ENCODE peak calls at places on chromosomes 7 and 10, in seven cellular contexts. R is CD8-positive, alpha-beta memory T cell; H is heart left ventricle; M is brain microvascular endothelial cell; E is H7; C is mesendoderm; V is sigmoid colon. S is an unnamed sample.

GRCh38 chr10:114584419-114584818 is 73.7 kb downstream of the ABLIM1 start:
- DNase-seq in C (no peak), E (no peak), M (peak), R (no peak), H (no peak), V (no peak), S (no peak)

GRCh38 chr7:149871576-149871975 is 2.2 kb upstream of the ATP6V0E2 start:
- DNase-seq in M (no peak), R (no peak), H (no peak), E (no peak), V (no peak), C (no peak), S (no peak)

GRCh38 chr7:100119701-100120517 is 475 bp downstream of the CNPY4 start:
- DNase-seq in H (peak), M (peak), E (peak), C (peak), R (peak), V (peak), S (peak)

GRCh38 chr7:831596-832291 is 532 bp upstream of the SUN1 start:
- DNase-seq in M (peak), C (peak), R (peak), H (no peak), V (no peak), E (no peak), S (peak)

GRCh38 chr7:12637819-12638592 is 49.4 kb upstream of the ARL4A start:
- DNase-seq in V (no peak), R (no peak), H (no peak), E (no peak), C (no peak), M (no peak), S (no peak)

GRCh38 chr10:85491652-85492051 is 874.9 kb downstream of the GRID1 start:
- DNase-seq in R (no peak), M (no peak), C (no peak), E (no peak), H (no peak), V (no peak), S (no peak)

GRCh38 chr7:33719059-33719581 is 186.2 kb upstream of the BMPER start:
- DNase-seq in E (no peak), C (no peak), R (no peak), V (no peak), M (no peak), H (peak), S (peak)

GRCh38 chr7:142646274-142646895 is 102.9 kb upstream of the PRSS1 start:
- DNase-seq in H (no peak), C (no peak), R (no peak), V (no peak), E (no peak), M (no peak), S (no peak)

GRCh38 chr7:81014266-81014665 is 95.4 kb upstream of the SEMA3C start:
- DNase-seq in H (no peak), E (no peak), M (no peak), R (no peak), C (no peak), V (no peak), S (no peak)

GRCh38 chr7:17774248-17774647 is 166.0 kb downstream of the SNX13 start:
- DNase-seq in R (no peak), V (no peak), M (peak), E (no peak), C (no peak), H (no peak), S (peak)

GRCh38 chr10:22624289-22624738 is 90.1 kb downstream of the PIP4K2A start:
- DNase-seq in R (no peak), V (no peak), E (no peak), H (no peak), M (peak), C (peak), S (peak)

GRCh38 chr7:150351587-150352194 is 10.3 kb upstream of the RARRES2 start:
- DNase-seq in H (no peak), C (no peak), V (peak), R (no peak), M (no peak), E (peak), S (no peak)

GRCh38 chr7:140696679-140697446 is at the start of gene NDUFB2:
- DNase-seq in H (peak), C (peak), E (peak), R (peak), M (peak), V (peak), S (peak)

GRCh38 chr7:47264021-47264651 is 317.8 kb downstream of the TNS3 start:
- DNase-seq in M (no peak), V (no peak), R (no peak), H (no peak), C (no peak), E (no peak), S (no peak)

GRCh38 chr10:7410306-7410799 is 481 bp downstream of the SFMBT2 start:
- DNase-seq in C (peak), R (peak), E (peak), M (no peak), H (peak), V (no peak), S (no peak)

GRCh38 chr7:33614357-33615132 is 290.8 kb upstream of the BMPER start:
- DNase-seq in C (no peak), E (no peak), R (no peak), H (no peak), V (no peak), M (no peak), S (no peak)

GRCh38 chr10:77603529-77603927 is 34.1 kb downstream of the KCNMA1 start:
- DNase-seq in M (no peak), E (no peak), C (peak), H (no peak), R (no peak), V (peak), S (no peak)

GRCh38 chr10:1410469-1411395 is 326.6 kb downstream of the ADARB2 start:
- DNase-seq in E (peak), V (no peak), H (no peak), M (no peak), C (no peak), R (no peak), S (no peak)

GRCh38 chr10:96371356-96371755 is 12.6 kb upstream of the OPALIN start:
- DNase-seq in V (no peak), C (no peak), M (no peak), R (no peak), H (no peak), E (peak), S (no peak)

GRCh38 chr10:96369890-96370574 is 11.2 kb upstream of the OPALIN start:
- DNase-seq in R (no peak), H (no peak), M (no peak), V (no peak), E (no peak), C (no peak), S (no peak)

GRCh38 chr10:96367470-96367869 is 8.7 kb upstream of the OPALIN start:
- DNase-seq in E (no peak), M (no peak), C (no peak), H (no peak), R (no peak), V (no peak), S (no peak)

GRCh38 chr10:96370575-96371157 is 11.9 kb upstream of the OPALIN start:
- DNase-seq in M (peak), V (no peak), H (no peak), C (peak), R (peak), E (peak), S (no peak)

DNA sequence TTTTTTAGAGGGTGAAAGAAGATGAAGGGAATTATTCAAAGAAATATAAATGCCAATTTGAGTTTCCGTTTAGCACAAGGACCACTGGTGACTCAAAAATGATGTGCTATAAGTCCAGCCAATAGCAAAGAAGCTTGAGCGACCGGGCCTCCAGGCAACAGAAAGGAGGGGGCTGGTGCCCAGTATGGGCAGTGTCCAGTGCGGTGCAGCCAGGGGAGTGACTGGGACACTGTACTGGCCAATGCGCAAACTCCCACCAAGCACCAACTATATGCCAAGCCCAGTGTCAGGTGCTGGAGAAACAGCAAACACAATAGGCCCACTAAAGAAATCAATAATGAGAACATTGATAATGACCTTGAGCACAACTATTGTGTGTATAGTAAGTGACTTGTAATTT is 10.2 kb upstream of the OPALIN start:
- DNase-seq in R (no peak), M (no peak), V (no peak), H (no peak), E (no peak), C (no peak), S (no peak)
- H3K4me3 ChIP-seq in R (no peak), M (no peak), V (no peak), H (no peak), E (no peak), C (no peak), S (no peak)

DNA sequence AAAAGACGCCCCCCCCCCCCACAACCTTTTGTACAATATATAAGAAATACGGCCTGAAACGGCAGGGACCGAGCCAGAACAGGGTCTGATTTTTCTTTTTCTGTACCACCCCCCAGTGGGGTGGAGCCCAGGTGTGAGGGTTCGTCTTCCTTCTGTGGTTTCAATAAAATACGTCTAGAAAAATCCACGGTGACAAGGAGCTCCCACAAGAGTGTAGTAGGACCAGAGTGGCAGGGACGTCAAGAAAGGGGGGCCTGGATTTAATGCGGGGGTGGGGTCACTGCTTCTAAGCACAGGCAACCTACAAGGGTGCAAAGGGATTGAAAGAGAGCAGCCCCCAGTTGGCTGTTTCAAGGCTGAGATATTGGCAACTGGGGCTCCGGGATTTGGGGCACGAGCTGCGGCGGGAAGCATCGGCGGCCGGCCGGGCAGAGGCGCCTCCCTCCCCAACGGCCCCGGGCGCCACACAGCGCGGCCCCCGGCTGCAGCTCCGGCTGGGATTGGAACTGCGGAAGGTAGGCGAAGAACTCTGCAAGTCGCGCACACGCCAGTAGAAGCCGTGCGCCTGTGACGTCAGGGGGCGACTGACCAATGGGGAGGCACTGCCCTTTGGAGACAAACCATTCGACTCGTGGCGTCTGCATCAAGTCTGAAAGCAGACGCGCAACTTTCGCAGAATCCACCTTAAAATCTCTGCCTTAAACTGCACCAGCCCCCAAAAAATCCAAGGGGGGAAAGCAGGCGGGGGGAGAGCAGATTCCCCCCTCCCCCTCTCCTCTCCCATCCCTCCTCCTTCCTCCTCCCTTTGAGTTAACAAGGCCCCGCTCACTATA is at the start of gene DLX6:
- DNase-seq in H (no peak), R (no peak), E (peak), M (no peak), V (peak), C (peak), S (peak)
- H3K4me3 ChIP-seq in H (peak), R (peak), E (peak), M (peak), V (peak), C (peak), S (peak)

GRCh38 chr7:26375604-26376207 is 84.0 kb downstream of the SNX10 start:
- DNase-seq in M (no peak), C (peak), V (no peak), R (no peak), E (no peak), H (no peak), S (no peak)
- H3K4me3 ChIP-seq in M (no peak), C (no peak), V (peak), R (no peak), E (peak), H (peak), S (no peak)

GRCh38 chr10:3094565-3095168 is 27.3 kb downstream of the PFKP start:
- DNase-seq in R (no peak), H (no peak), E (no peak), C (peak), M (no peak), V (no peak), S (no peak)

GRCh38 chr10:3096149-3096548 is 28.8 kb downstream of the PFKP start:
- DNase-seq in V (no peak), C (no peak), R (no peak), H (no peak), M (no peak), E (no peak), S (no peak)

GRCh38 chr10:3093996-3094395 is 26.6 kb downstream of the PFKP start:
- DNase-seq in C (no peak), R (no peak), H (no peak), V (no peak), E (no peak), M (no peak), S (no peak)

GRCh38 chr10:3097160-3097559 is 29.8 kb downstream of the PFKP start:
- DNase-seq in M (no peak), E (no peak), V (no peak), H (no peak), R (no peak), C (no peak), S (no peak)

GRCh38 chr10:3095373-3096139 is 28.2 kb downstream of the PFKP start:
- DNase-seq in V (peak), M (peak), R (peak), E (no peak), H (no peak), C (peak), S (peak)
- H3K4me3 ChIP-seq in V (peak), M (no peak), R (no peak), E (no peak), H (peak), C (no peak), S (peak)

GRCh38 chr10:112953760-112954159 is 3.7 kb downstream of the TCF7L2 start:
- DNase-seq in H (no peak), C (no peak), R (no peak), M (peak), V (no peak), E (no peak), S (peak)
- H3K4me3 ChIP-seq in H (peak), C (no peak), R (no peak), M (peak), V (peak), E (peak), S (peak)

DNA sequence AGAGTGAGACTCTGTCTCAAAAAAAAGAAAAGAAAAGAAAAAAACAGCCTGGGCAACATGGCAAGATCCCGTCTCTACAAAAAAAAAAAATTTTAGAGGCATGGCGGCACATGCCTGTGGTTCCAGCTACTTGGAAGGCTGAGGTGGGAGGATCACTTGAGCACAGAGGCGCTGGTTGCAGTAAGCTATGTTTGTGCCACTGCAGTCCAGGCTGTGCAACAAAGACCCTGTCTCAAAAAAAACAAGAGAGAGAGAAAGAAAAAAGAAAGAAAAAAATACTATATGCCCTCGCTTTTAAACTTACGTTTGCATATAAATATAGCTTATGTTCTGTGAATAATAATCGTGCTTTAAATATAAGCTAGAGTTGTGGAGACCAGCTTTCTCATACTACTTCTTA is 11.2 kb downstream of the HACD1 start:
- DNase-seq in C (no peak), V (no peak), H (no peak), E (no peak), M (no peak), R (no peak), S (no peak)
- H3K4me3 ChIP-seq in C (no peak), V (no peak), H (no peak), E (no peak), M (no peak), R (no peak), S (no peak)

GRCh38 chr7:71486414-71486813 is 354.5 kb downstream of the GALNT17 start:
- DNase-seq in E (no peak), H (no peak), R (no peak), C (no peak), V (no peak), M (no peak), S (no peak)
- H3K4me3 ChIP-seq in E (no peak), H (no peak), R (no peak), C (no peak), V (no peak), M (no peak), S (no peak)

GRCh38 chr10:31708513-31708912 is 220.1 kb downstream of the ARHGAP12 start:
- DNase-seq in C (peak), V (no peak), M (no peak), H (peak), R (no peak), E (no peak), S (no peak)

GRCh38 chr10:31707578-31708411 is 220.8 kb downstream of the ARHGAP12 start:
- DNase-seq in R (no peak), V (peak), M (peak), C (peak), H (peak), E (no peak), S (peak)

GRCh38 chr10:31709028-31709427 is 219.6 kb downstream of the ARHGAP12 start:
- DNase-seq in R (no peak), H (no peak), E (no peak), M (no peak), C (no peak), V (no peak), S (peak)

GRCh38 chr10:31706464-31706863 is 222.2 kb downstream of the ARHGAP12 start:
- DNase-seq in V (no peak), M (no peak), H (no peak), R (no peak), C (no peak), E (no peak), S (peak)

DNA sequence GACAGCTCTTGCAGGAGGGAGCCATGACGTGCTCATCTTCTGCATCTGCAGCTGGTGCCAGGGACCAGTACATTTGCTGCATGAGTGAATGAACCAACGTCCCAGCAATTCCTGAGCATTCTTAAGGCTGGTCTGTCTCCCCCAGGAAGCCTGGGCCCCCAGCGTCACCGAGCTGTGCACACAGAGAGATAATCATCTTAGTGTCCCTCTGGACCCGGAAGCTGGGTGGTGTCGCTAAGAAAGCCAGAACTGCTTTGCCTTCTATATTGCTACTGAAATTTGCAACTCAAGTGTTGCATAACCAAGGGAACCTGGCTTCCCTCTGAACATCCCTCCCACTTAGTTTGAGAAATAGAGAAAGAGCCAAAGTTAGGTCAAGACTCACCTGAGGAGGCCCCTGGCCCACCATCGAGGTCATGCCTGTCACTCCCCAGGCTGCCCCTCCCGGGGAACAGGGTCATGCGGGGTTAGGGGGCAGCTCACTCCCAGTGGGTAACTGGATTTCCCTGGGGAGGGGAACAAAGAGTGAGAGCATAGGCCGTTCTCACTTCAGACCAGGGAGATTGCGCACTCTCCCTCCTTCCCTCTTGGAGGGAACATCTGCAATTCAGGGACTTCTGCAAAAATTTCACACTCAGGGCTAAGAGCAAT is 221.6 kb downstream of the ARHGAP12 start:
- DNase-seq in E (no peak), M (no peak), H (peak), V (peak), R (no peak), C (peak), S (peak)
- H3K4me3 ChIP-seq in E (no peak), M (no peak), H (peak), V (no peak), R (no peak), C (no peak), S (peak)

GRCh38 chr7:134565643-134566136 is 16.8 kb downstream of the AKR1B15 start:
- DNase-seq in R (no peak), H (no peak), M (no peak), V (no peak), C (no peak), E (no peak), S (peak)
- H3K4me3 ChIP-seq in R (no peak), H (no peak), M (no peak), V (no peak), C (no peak), E (no peak), S (peak)

GRCh38 chr10:80540136-80540535 is 2.4 kb downstream of the SH2D4B start:
- DNase-seq in V (peak), C (no peak), M (no peak), H (no peak), E (peak), R (no peak), S (no peak)
- H3K4me3 ChIP-seq in V (no peak), C (no peak), M (no peak), H (no peak), E (no peak), R (no peak), S (no peak)

S was measured in foreskin fibroblast.